ENCODE peak calls at places on chromosomes 7 and 10, in five cellular contexts. One of them, this sample, is unnamed.

GRCh38 chr7:102064361-102065025 is 222.2 kb upstream of the SH2B2 start:
- DNase-seq in GM12864: no peak
- DNase-seq in fibroblast of mammary gland: no peak
- DNase-seq in OCI-LY7: no peak
- DNase-seq in osteocyte: no peak
- DNase-seq in this sample: no peak

GRCh38 chr10:132546567-132547420 is 9.2 kb downstream of the INPP5A start:
- DNase-seq in GM12864: no peak
- DNase-seq in fibroblast of mammary gland: no peak
- DNase-seq in OCI-LY7: no peak
- DNase-seq in osteocyte: no peak
- DNase-seq in this sample: no peak

GRCh38 chr10:70762441-70763177 is 22.6 kb downstream of the TBATA start:
- DNase-seq in GM12864: no peak
- DNase-seq in fibroblast of mammary gland: no peak
- DNase-seq in OCI-LY7: no peak
- DNase-seq in osteocyte: no peak
- DNase-seq in this sample: no peak

GRCh38 chr7:142832452-142832851 is 22.4 kb upstream of the EPHB6 start:
- DNase-seq in GM12864: no peak
- DNase-seq in fibroblast of mammary gland: peak; percentile 41
- DNase-seq in OCI-LY7: no peak
- DNase-seq in osteocyte: no peak
- DNase-seq in this sample: no peak

GRCh38 chr7:3899559-3899991 is 598.5 kb downstream of the SDK1 start:
- DNase-seq in GM12864: no peak
- DNase-seq in fibroblast of mammary gland: no peak
- DNase-seq in OCI-LY7: no peak
- DNase-seq in osteocyte: no peak
- DNase-seq in this sample: no peak

GRCh38 chr10:108180883-108181282 is 1016.4 kb upstream of the SORCS1 start:
- DNase-seq in GM12864: no peak
- DNase-seq in fibroblast of mammary gland: peak; percentile 12
- DNase-seq in OCI-LY7: no peak
- DNase-seq in osteocyte: no peak
- DNase-seq in this sample: no peak

GRCh38 chr7:132636581-132636980 is 60.3 kb upstream of the PLXNA4 start:
- DNase-seq in GM12864: no peak
- DNase-seq in fibroblast of mammary gland: no peak
- DNase-seq in OCI-LY7: no peak
- DNase-seq in osteocyte: no peak
- DNase-seq in this sample: no peak

GRCh38 chr10:73879296-73880173 is 5.2 kb upstream of the CAMK2G start:
- DNase-seq in GM12864: peak; percentile 60
- DNase-seq in fibroblast of mammary gland: peak; percentile 79
- DNase-seq in OCI-LY7: peak; percentile 91
- DNase-seq in osteocyte: peak; percentile 90
- DNase-seq in this sample: peak; percentile 68

GRCh38 chr7:75695036-75695435 is 43.7 kb downstream of the HIP1 start:
- DNase-seq in GM12864: no peak
- DNase-seq in fibroblast of mammary gland: no peak
- DNase-seq in OCI-LY7: no peak
- DNase-seq in osteocyte: no peak
- DNase-seq in this sample: no peak

GRCh38 chr10:3102721-3103410 is 35.5 kb downstream of the PFKP start:
- DNase-seq in GM12864: no peak
- DNase-seq in fibroblast of mammary gland: peak; percentile 77
- DNase-seq in OCI-LY7: no peak
- DNase-seq in osteocyte: no peak
- DNase-seq in this sample: no peak

GRCh38 chr7:54664235-54665228 is 94.5 kb downstream of the SEC61G start:
- DNase-seq in GM12864: no peak
- DNase-seq in fibroblast of mammary gland: peak; percentile 6
- DNase-seq in OCI-LY7: peak; percentile 1
- DNase-seq in osteocyte: peak; percentile 85
- DNase-seq in this sample: peak; percentile 0

GRCh38 chr10:11793762-11794479 is 29.2 kb upstream of the PROSER2 start:
- DNase-seq in GM12864: no peak
- DNase-seq in fibroblast of mammary gland: peak; percentile 49
- DNase-seq in OCI-LY7: no peak
- DNase-seq in osteocyte: no peak
- DNase-seq in this sample: peak; percentile 77

GRCh38 chr10:23965123-23965522 is 243.8 kb upstream of the KIAA1217 start:
- DNase-seq in GM12864: no peak
- DNase-seq in fibroblast of mammary gland: no peak
- DNase-seq in OCI-LY7: no peak
- DNase-seq in osteocyte: no peak
- DNase-seq in this sample: no peak

GRCh38 chr10:94630017-94630688 is 53.4 kb upstream of the CYP2C18 start:
- DNase-seq in GM12864: no peak
- DNase-seq in fibroblast of mammary gland: peak; percentile 32
- DNase-seq in OCI-LY7: peak; percentile 48
- DNase-seq in osteocyte: no peak
- DNase-seq in this sample: peak; percentile 12

DNA sequence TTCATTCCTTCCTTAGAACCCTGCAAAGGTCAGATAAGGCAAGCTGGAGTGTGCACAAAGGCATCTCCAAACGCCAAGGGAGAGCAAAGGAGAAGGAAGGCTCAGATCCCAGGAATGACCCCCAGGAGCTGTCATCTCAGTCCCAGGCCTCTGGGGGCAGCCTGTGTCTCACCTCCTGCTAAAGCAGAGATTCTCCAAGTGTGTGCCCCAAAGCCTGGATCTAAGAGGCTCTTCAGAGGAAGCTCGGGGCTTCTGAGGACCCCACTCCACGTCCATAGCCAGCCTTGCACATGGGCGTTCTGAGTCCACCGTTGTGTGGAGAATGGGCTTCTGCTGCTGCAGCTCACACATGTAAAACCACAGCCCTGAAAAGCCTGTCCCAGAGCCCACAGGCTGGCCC is 5.1 kb upstream of the GRID1 start:
- DNase-seq in GM12864: no peak
- DNase-seq in fibroblast of mammary gland: no peak
- DNase-seq in OCI-LY7: no peak
- DNase-seq in osteocyte: peak; percentile 75
- DNase-seq in this sample: no peak
- TF ChIP-seq CTCF in GM12864: peak; percentile 25
- TF ChIP-seq CTCF in fibroblast of mammary gland: no peak
- TF ChIP-seq CTCF in OCI-LY7: peak; percentile 21
- TF ChIP-seq CTCF in osteocyte: no peak
- TF ChIP-seq CTCF in this sample: no peak

GRCh38 chr7:30226593-30227268 is 57.7 kb upstream of the ZNRF2 start:
- DNase-seq in GM12864: no peak
- DNase-seq in fibroblast of mammary gland: no peak
- DNase-seq in OCI-LY7: no peak
- DNase-seq in osteocyte: no peak
- DNase-seq in this sample: no peak
- TF ChIP-seq CTCF in GM12864: peak; percentile 11
- TF ChIP-seq CTCF in fibroblast of mammary gland: no peak
- TF ChIP-seq CTCF in OCI-LY7: peak; percentile 65
- TF ChIP-seq CTCF in osteocyte: peak; percentile 38
- TF ChIP-seq CTCF in this sample: peak; percentile 37

GRCh38 chr7:156473476-156474240 is 166.9 kb upstream of the RNF32 start:
- DNase-seq in GM12864: no peak
- DNase-seq in fibroblast of mammary gland: peak; percentile 12
- DNase-seq in OCI-LY7: peak; percentile 42
- DNase-seq in osteocyte: peak; percentile 66
- DNase-seq in this sample: no peak
- TF ChIP-seq CTCF in GM12864: peak; percentile 68
- TF ChIP-seq CTCF in fibroblast of mammary gland: peak; percentile 49
- TF ChIP-seq CTCF in OCI-LY7: peak; percentile 94
- TF ChIP-seq CTCF in osteocyte: peak; percentile 80
- TF ChIP-seq CTCF in this sample: peak; percentile 71

DNA sequence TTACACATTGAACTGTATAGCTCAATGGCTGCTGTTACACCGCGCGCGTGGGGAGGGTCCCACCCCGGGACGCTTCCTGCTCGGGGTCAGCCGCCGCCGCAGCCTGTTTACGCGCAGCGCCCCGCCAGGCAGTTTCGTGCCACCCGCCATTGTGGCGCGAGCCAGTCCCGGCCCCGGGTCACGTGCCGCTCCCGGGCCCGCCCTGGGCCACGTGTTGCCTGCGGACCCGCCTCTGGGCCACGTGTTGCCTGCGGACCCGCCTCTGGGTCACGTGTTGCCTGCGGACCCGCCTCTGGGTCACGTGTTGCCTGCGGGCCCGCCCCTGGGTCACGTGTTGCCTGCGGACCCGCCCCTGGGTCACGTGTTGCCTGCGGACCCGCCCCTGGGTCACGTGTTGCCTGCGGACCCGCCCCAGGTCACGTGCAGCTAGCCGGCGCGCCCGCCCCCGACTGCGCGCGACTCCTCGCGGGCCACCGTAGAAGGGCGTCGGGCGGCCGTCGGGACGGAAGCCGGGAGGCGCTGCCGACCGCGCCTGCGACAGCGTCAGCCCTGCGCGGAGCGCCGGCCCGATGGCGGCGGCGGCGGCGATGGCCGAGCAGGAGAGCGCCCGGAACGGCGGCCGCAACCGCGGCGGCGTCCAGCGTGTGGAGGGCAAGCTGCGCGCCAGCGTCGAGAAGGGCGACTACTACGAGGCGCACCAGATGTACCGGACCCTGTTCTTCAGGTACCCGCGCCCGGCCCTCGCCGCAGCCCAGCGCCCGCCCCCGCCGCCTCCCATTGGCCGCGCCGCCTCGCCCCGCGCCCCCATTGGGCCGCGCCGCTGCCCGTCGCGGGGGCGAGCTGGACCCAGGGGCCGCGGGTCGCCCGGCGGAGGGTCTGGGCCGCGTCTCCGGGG is at the start of gene GET4:
- DNase-seq in GM12864: peak; percentile 78
- DNase-seq in fibroblast of mammary gland: peak; percentile 90
- DNase-seq in OCI-LY7: peak; percentile 99
- DNase-seq in osteocyte: peak; percentile 100
- DNase-seq in this sample: peak; percentile 96
- TF ChIP-seq CTCF in GM12864: peak; percentile 11
- TF ChIP-seq CTCF in fibroblast of mammary gland: no peak
- TF ChIP-seq CTCF in OCI-LY7: peak; percentile 47
- TF ChIP-seq CTCF in osteocyte: peak; percentile 18
- TF ChIP-seq CTCF in this sample: peak; percentile 45

GRCh38 chr7:150964593-150965111 is 13.5 kb downstream of the KCNH2 start:
- DNase-seq in GM12864: no peak
- DNase-seq in fibroblast of mammary gland: no peak
- DNase-seq in OCI-LY7: no peak
- DNase-seq in osteocyte: no peak
- DNase-seq in this sample: no peak
- TF ChIP-seq CTCF in GM12864: no peak
- TF ChIP-seq CTCF in fibroblast of mammary gland: no peak
- TF ChIP-seq CTCF in OCI-LY7: no peak
- TF ChIP-seq CTCF in osteocyte: no peak
- TF ChIP-seq CTCF in this sample: peak; percentile 15

DNA sequence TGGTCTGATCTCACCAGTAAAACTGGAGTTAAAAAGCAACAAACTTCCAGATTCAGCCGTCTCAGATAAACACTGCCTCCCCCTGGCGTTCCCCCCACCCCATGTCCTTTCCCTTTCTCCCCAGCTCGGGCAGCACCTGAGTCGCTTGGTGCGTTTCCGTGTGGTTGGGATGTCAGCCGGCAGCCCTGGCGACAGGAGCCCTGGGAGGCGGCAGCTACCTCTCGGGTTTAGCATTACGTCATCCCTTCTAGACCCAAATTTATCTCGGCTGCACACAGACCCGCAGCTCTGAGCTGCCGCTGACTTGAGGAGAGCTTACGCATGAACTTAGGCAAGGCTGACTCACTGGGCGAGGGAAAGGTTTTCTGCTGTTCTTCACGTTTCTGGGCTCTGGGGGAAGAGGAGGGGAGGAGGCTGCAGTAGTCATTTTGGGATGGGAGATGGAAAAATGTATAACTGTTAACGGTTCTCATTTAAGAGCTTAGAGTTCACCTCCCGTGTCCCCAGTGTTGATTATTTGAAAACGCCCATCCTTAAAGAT is 14.4 kb downstream of the MXI1 start:
- DNase-seq in GM12864: no peak
- DNase-seq in fibroblast of mammary gland: peak; percentile 97
- DNase-seq in OCI-LY7: no peak
- DNase-seq in osteocyte: no peak
- DNase-seq in this sample: peak; percentile 90
- TF ChIP-seq CTCF in GM12864: no peak
- TF ChIP-seq CTCF in fibroblast of mammary gland: peak; percentile 23
- TF ChIP-seq CTCF in OCI-LY7: peak; percentile 58
- TF ChIP-seq CTCF in osteocyte: peak; percentile 50
- TF ChIP-seq CTCF in this sample: peak; percentile 57

GRCh38 chr7:136325021-136325420 is 347.9 kb upstream of the MTPN start:
- DNase-seq in GM12864: no peak
- DNase-seq in fibroblast of mammary gland: no peak
- DNase-seq in OCI-LY7: no peak
- DNase-seq in osteocyte: no peak
- DNase-seq in this sample: no peak
- TF ChIP-seq CTCF in GM12864: no peak
- TF ChIP-seq CTCF in fibroblast of mammary gland: no peak
- TF ChIP-seq CTCF in OCI-LY7: no peak
- TF ChIP-seq CTCF in osteocyte: no peak
- TF ChIP-seq CTCF in this sample: no peak

GRCh38 chr10:116737582-116738358 is 4.6 kb downstream of the HSPA12A start:
- DNase-seq in GM12864: no peak
- DNase-seq in fibroblast of mammary gland: no peak
- DNase-seq in OCI-LY7: no peak
- DNase-seq in osteocyte: no peak
- DNase-seq in this sample: no peak
- TF ChIP-seq CTCF in GM12864: peak; percentile 33
- TF ChIP-seq CTCF in fibroblast of mammary gland: peak; percentile 20
- TF ChIP-seq CTCF in OCI-LY7: peak; percentile 18
- TF ChIP-seq CTCF in osteocyte: peak; percentile 36
- TF ChIP-seq CTCF in this sample: peak; percentile 62

This sample was measured in HFFc6.